ENCODE peak calls at places on chromosome 22, in six cellular contexts. E is GM12865, J is foreskin fibroblast, S is astrocyte of the spinal cord, N is A549, A is fibroblast of pulmonary artery. D is an unnamed sample.

GRCh38 chr22:46172522-46172921 is 22.2 kb downstream of the PPARA start:
- DNase-seq in E (no peak), S (no peak), J (no peak), N (no peak), A (no peak), D (no peak)

GRCh38 chr22:25698461-25698860 is 43.5 kb upstream of the MYO18B start:
- DNase-seq in N (no peak), E (no peak), J (no peak), S (no peak), A (no peak), D (no peak)

GRCh38 chr22:33921576-33922181 is 1.4 kb upstream of the LARGE1 start:
- DNase-seq in E (peak; percentile 74), A (peak; percentile 57), J (peak; percentile 51), S (peak; percentile 45), N (peak; percentile 17), D (peak; percentile 63)

GRCh38 chr22:17791196-17791595 is 16.9 kb upstream of the BID start:
- DNase-seq in N (no peak), J (no peak), A (no peak), E (no peak), S (no peak), D (no peak)

GRCh38 chr22:47275479-47276218 is 513.2 kb downstream of the TBC1D22A start:
- DNase-seq in E (no peak), N (no peak), S (peak; percentile 24), J (peak; percentile 66), A (peak; percentile 32), D (no peak)

GRCh38 chr22:44913198-44913983 is 96.4 kb downstream of the PHF21B start:
- DNase-seq in S (no peak), N (no peak), A (no peak), J (no peak), E (no peak), D (no peak)

GRCh38 chr22:30208631-30209603 is 37.6 kb downstream of the LIF start:
- DNase-seq in N (peak; percentile 71), A (peak; percentile 94), J (peak; percentile 97), S (peak; percentile 83), E (no peak), D (peak; percentile 9)

GRCh38 chr22:18147791-18148507 is 2.0 kb upstream of the USP18 start:
- DNase-seq in N (no peak), E (no peak), S (no peak), A (no peak), J (no peak), D (no peak)

GRCh38 chr22:20940178-20940790 is 23.1 kb downstream of the CRKL start:
- DNase-seq in N (no peak), E (no peak), S (no peak), J (peak; percentile 78), A (no peak), D (no peak)

GRCh38 chr22:46580940-46581579 is 39.1 kb upstream of the GRAMD4 start:
- DNase-seq in J (no peak), N (no peak), E (no peak), S (no peak), A (no peak), D (no peak)

GRCh38 chr22:46798041-46798365 is 35.6 kb downstream of the TBC1D22A start:
- DNase-seq in S (no peak), E (no peak), J (no peak), N (no peak), A (no peak), D (no peak)

GRCh38 chr22:45340323-45340722 is 30.6 kb downstream of the FAM118A start:
- DNase-seq in N (no peak), A (no peak), S (no peak), J (no peak), E (no peak), D (no peak)

DNA sequence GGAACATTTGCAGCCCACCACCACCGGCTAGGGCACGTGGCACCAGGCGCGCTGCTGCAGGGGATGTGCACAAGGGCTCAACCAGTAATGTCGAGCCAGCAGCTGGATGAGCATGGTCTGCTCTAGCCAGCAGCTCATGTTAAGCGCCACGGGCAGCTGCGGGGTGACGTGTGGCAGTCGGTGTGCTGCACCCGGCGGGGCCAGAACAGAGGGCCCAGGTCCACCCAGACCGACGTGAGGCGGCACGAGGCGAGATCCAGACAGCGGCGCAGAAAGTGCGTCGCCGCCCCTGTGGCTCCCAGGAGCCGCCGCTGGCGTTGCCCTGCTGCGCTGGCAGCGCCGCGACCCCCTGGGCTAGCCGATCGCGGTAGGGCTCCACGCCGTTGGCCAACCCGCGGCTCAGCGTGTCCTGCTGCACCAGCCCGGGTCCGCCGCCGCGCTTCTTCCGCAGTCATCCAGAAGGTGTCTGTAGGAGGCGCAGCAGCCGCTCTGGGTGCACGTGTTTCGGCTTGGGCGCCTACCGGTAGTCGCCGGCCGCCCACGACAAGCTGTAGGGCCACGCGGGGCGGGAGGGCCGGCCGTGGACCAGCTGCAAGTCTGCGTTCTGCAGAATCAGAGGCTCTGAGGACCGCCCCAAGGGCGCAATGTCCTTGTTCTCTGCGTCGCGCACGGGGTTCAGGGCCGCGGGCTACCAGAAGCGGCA is 4.6 kb upstream of the GALR3 start:
- DNase-seq in S (peak; percentile 49), N (no peak), A (peak; percentile 52), J (peak; percentile 83), E (peak; percentile 81), D (peak; percentile 90)
- TF ChIP-seq CTCF in S (peak; percentile 37), N (no peak), A (peak; percentile 33), J (peak; percentile 32), E (peak; percentile 43), D (peak; percentile 67)

GRCh38 chr22:31969789-31970489 is 25.6 kb downstream of the YWHAH start:
- DNase-seq in N (peak; percentile 76), A (peak; percentile 73), S (peak; percentile 62), J (peak; percentile 83), E (peak; percentile 82), D (peak; percentile 85)
- TF ChIP-seq CTCF in N (peak; percentile 39), A (peak; percentile 70), S (peak; percentile 74), J (peak; percentile 68), E (peak; percentile 60), D (peak; percentile 69)

GRCh38 chr22:35341090-35341874 is 39.6 kb upstream of the HMOX1 start:
- DNase-seq in E (no peak), J (no peak), A (no peak), N (no peak), S (no peak), D (no peak)

GRCh38 chr22:35334010-35334409 is 34.3 kb downstream of the TOM1 start:
- DNase-seq in S (no peak), N (no peak), J (no peak), E (no peak), A (no peak), D (no peak)

GRCh38 chr22:35335468-35335867 is 35.8 kb downstream of the TOM1 start:
- DNase-seq in A (no peak), J (no peak), N (no peak), S (no peak), E (no peak), D (no peak)

GRCh38 chr22:35335936-35336781 is 36.5 kb downstream of the TOM1 start:
- DNase-seq in S (no peak), J (no peak), E (no peak), N (no peak), A (no peak), D (no peak)

GRCh38 chr22:35337932-35338331 is 38.2 kb downstream of the TOM1 start:
- DNase-seq in N (no peak), S (no peak), A (no peak), E (peak; percentile 45), J (no peak), D (no peak)
- TF ChIP-seq CTCF in N (no peak), S (no peak), A (no peak), E (peak; percentile 33), J (no peak), D (peak; percentile 27)

GRCh38 chr22:37498289-37498909 is 12.2 kb upstream of the MFNG start:
- DNase-seq in N (peak; percentile 52), S (no peak), E (peak; percentile 78), A (no peak), J (no peak), D (peak; percentile 89)
- TF ChIP-seq CTCF in N (peak; percentile 30), S (peak; percentile 41), E (peak; percentile 82), A (peak; percentile 15), J (no peak), D (peak; percentile 84)

GRCh38 chr22:27029584-27030130 is 372.3 kb downstream of the MIAT start:
- DNase-seq in A (no peak), S (no peak), J (no peak), E (no peak), N (no peak), D (no peak)

GRCh38 chr22:27028093-27028492 is 370.7 kb downstream of the MIAT start:
- DNase-seq in E (no peak), N (no peak), J (peak; percentile 3), S (no peak), A (peak; percentile 4), D (no peak)

GRCh38 chr22:27032121-27032761 is 374.9 kb downstream of the MIAT start:
- DNase-seq in S (peak; percentile 17), A (no peak), J (no peak), E (no peak), N (no peak), D (no peak)
- TF ChIP-seq CTCF in S (peak; percentile 50), A (no peak), J (no peak), E (no peak), N (no peak), D (no peak)

GRCh38 chr22:40856513-40857308 is at the start of the genes ST13 and XPNPEP3:
- DNase-seq in A (peak; percentile 97), S (peak; percentile 97), E (peak; percentile 97), N (peak; percentile 95), J (peak; percentile 98), D (peak; percentile 90)
- TF ChIP-seq CTCF in A (no peak), S (peak; percentile 18), E (peak; percentile 19), N (peak; percentile 12), J (no peak), D (peak; percentile 3)

GRCh38 chr22:50271519-50271970 is 1.4 kb upstream of the MAPK11 start:
- DNase-seq in S (peak; percentile 64), A (peak; percentile 59), J (peak; percentile 82), E (peak; percentile 72), N (peak; percentile 52), D (peak; percentile 91)
- TF ChIP-seq CTCF in S (peak; percentile 12), A (no peak), J (no peak), E (peak; percentile 28), N (no peak), D (peak; percentile 36)